ENCODE peak calls at places on chromosomes 12 and 14, in eight cellular contexts. V, P, X, Z, T, H, D and S are unnamed samples.

GRCh38 chr12:110530511-110530910 is 28.4 kb downstream of the RAD9B start:
- DNase-seq in V (no peak), P (no peak), X (no peak), Z (no peak), T (no peak), H (no peak), D (no peak), S (no peak)

GRCh38 chr14:22213110-22213509 is 375.9 kb downstream of the DAD1 start:
- DNase-seq in V (no peak), P (no peak), X (no peak), Z (no peak), T (no peak), H (no peak), D (no peak), S (no peak)

GRCh38 chr14:106491851-106492250 is 965.5 kb downstream of the TMEM121 start:
- DNase-seq in V (no peak), P (no peak), X (peak), Z (no peak), T (no peak), H (peak), D (no peak), S (peak)

GRCh38 chr12:41264281-41264680 is 76.2 kb downstream of the PDZRN4 start:
- DNase-seq in V (no peak), P (no peak), X (no peak), Z (no peak), T (no peak), H (no peak), D (no peak), S (no peak)

GRCh38 chr14:101584049-101584859 is 23.0 kb downstream of the DIO3 start:
- DNase-seq in V (peak), P (no peak), X (no peak), Z (no peak), T (no peak), H (no peak), D (no peak), S (no peak)

GRCh38 chr12:96047151-96047620 is 11.8 kb upstream of the LTA4H start:
- DNase-seq in V (no peak), P (no peak), X (no peak), Z (no peak), T (no peak), H (no peak), D (no peak), S (no peak)

GRCh38 chr14:92397140-92397815 is 74.3 kb downstream of the SLC24A4 start:
- DNase-seq in V (no peak), P (peak), X (peak), Z (no peak), T (no peak), H (no peak), D (peak), S (no peak)

GRCh38 chr14:100804558-100805309 is 21.2 kb upstream of the MEG3 start:
- DNase-seq in V (no peak), P (no peak), X (no peak), Z (no peak), T (no peak), H (no peak), D (no peak), S (no peak)

GRCh38 chr12:82862876-82863649 is 176.4 kb downstream of the TMTC2 start:
- DNase-seq in V (no peak), P (no peak), X (no peak), Z (no peak), T (no peak), H (no peak), D (no peak), S (no peak)

GRCh38 chr12:115224031-115224430 is 540.1 kb upstream of the TBX3 start:
- DNase-seq in V (no peak), P (no peak), X (peak), Z (no peak), T (no peak), H (no peak), D (no peak), S (no peak)

GRCh38 chr14:89899917-89900680 is 54.4 kb downstream of the EFCAB11 start:
- DNase-seq in V (no peak), P (no peak), X (no peak), Z (peak), T (no peak), H (no peak), D (no peak), S (no peak)